ENCODE peak calls at places on chromosomes 13 and 19, in nine cellular contexts. J, O, P, T, B, A, K, S and F are unnamed samples.
A peak's percentile ranks its signal among the peaks of the same experiment; 100 is the strongest.

GRCh38 chr19:48739835-48740704 is at the start of gene RASIP1:
- DNase-seq in J (no peak), S (peak; percentile 11), P (no peak), B (no peak), O (no peak), K (no peak), T (no peak), A (no peak), F (no peak)

GRCh38 chr13:99311137-99311536 is 3.9 kb upstream of the GPR183 start:
- DNase-seq in P (peak; percentile 35), S (no peak), K (no peak), T (no peak), A (no peak), J (peak; percentile 61), B (peak; percentile 49), O (peak; percentile 65), F (no peak)

GRCh38 chr19:6481541-6482342 is at the start of gene DENND1C:
- DNase-seq in B (no peak), T (peak; percentile 35), S (peak; percentile 70), P (peak; percentile 61), K (no peak), A (no peak), J (peak; percentile 48), O (no peak), F (peak; percentile 89)

GRCh38 chr19:15869873-15870272 is 28.0 kb downstream of the CYP4F2 start:
- DNase-seq in O (no peak), A (no peak), T (no peak), P (no peak), S (no peak), J (no peak), K (no peak), B (no peak), F (no peak)

GRCh38 chr19:29549105-29550070 is 23.6 kb downstream of the VSTM2B start:
- DNase-seq in B (no peak), O (no peak), P (peak; percentile 12), T (no peak), K (no peak), A (no peak), J (no peak), S (no peak), F (no peak)

GRCh38 chr13:113027095-113027494 is 58.1 kb downstream of the MCF2L start:
- DNase-seq in O (no peak), P (no peak), A (no peak), K (no peak), J (no peak), T (no peak), S (no peak), B (no peak), F (no peak)

GRCh38 chr19:47778954-47779351 is 450 bp downstream of the SELENOW start:
- DNase-seq in K (no peak), S (peak; percentile 33), B (no peak), A (no peak), T (no peak), J (peak; percentile 58), P (no peak), O (peak; percentile 22), F (no peak)

GRCh38 chr19:14139944-14140343 is 3.6 kb upstream of the ASF1B start:
- DNase-seq in A (no peak), J (no peak), P (no peak), O (peak; percentile 87), T (no peak), S (peak; percentile 77), K (no peak), B (no peak), F (no peak)

GRCh38 chr19:18167975-18168645 is 5.5 kb upstream of the IFI30 start:
- DNase-seq in O (peak; percentile 47), T (peak; percentile 53), P (no peak), S (peak; percentile 67), B (peak; percentile 16), J (peak; percentile 62), K (no peak), A (no peak), F (peak; percentile 90)

GRCh38 chr13:114230575-114230974 is 4.1 kb upstream of the CDC16 start:
- DNase-seq in S (no peak), J (no peak), O (no peak), B (no peak), P (no peak), A (no peak), K (no peak), T (no peak), F (no peak)

GRCh38 chr13:34179481-34179880 is 361.5 kb downstream of the RFC3 start:
- DNase-seq in P (no peak), J (peak; percentile 23), S (peak; percentile 51), B (peak; percentile 7), O (no peak), K (peak; percentile 36), T (no peak), A (no peak), F (no peak)

GRCh38 chr19:24086974-24087595 is at the start of gene ZNF254:
- DNase-seq in T (peak; percentile 94), P (peak; percentile 97), B (peak; percentile 95), A (peak; percentile 96), J (peak; percentile 98), K (peak; percentile 92), O (peak; percentile 91), S (peak; percentile 97), F (peak; percentile 98)

DNA sequence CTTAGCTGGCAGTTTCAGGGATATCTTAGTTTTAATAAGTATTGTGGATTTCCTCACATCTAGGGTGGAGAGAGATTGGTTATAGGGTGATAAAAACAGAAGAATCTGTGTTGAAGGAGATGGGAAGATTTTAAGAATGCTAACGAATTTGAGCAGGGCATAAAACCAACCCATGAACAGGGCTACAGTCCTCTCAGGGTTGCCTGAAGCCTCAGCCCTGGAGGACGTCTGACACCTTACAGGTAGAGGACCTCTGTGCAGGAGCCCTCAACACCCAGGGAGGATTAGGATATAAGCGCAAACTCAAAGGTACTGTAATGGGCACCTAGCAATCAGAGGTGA is 461 bp upstream of the WASF3 start:
- DNase-seq in T (no peak), B (no peak), J (no peak), S (no peak), P (no peak), A (no peak), K (no peak), O (no peak), F (no peak)
- H3K9ac ChIP-seq in T (no peak overlapping the region), B (peak overlapping the region; percentile 51), J (no peak overlapping the region), S (no peak overlapping the region), P (no peak overlapping the region), A (no peak overlapping the region), K (no peak overlapping the region), O (peak overlapping the region; percentile 73), F (no peak overlapping the region)

GRCh38 chr19:4977299-4978174 is 8.6 kb downstream of the KDM4B start:
- DNase-seq in O (peak; percentile 92), B (peak; percentile 95), S (no peak), P (no peak), A (peak; percentile 90), J (peak; percentile 98), K (peak; percentile 95), T (no peak), F (no peak)
- H3K27ac ChIP-seq in O (peak overlapping the region; percentile 49), B (peak overlapping the region; percentile 81), S (no peak overlapping the region), P (no peak overlapping the region), A (peak overlapping the region; percentile 92), J (peak overlapping the region; percentile 94), K (peak overlapping the region; percentile 76), T (no peak overlapping the region), F (no peak overlapping the region)

GRCh38 chr13:67062160-67062559 is 168.0 kb downstream of the PCDH9 start:
- DNase-seq in B (no peak), T (no peak), J (no peak), A (peak; percentile 58), S (no peak), K (no peak), P (no peak), O (no peak), F (no peak)
- H3K4me2 ChIP-seq in B (no peak overlapping the region), T (no peak overlapping the region), J (no peak overlapping the region), A (no peak overlapping the region), S (no peak overlapping the region), K (no peak overlapping the region), P (no peak overlapping the region), O (no peak overlapping the region), F (no peak overlapping the region)

DNA sequence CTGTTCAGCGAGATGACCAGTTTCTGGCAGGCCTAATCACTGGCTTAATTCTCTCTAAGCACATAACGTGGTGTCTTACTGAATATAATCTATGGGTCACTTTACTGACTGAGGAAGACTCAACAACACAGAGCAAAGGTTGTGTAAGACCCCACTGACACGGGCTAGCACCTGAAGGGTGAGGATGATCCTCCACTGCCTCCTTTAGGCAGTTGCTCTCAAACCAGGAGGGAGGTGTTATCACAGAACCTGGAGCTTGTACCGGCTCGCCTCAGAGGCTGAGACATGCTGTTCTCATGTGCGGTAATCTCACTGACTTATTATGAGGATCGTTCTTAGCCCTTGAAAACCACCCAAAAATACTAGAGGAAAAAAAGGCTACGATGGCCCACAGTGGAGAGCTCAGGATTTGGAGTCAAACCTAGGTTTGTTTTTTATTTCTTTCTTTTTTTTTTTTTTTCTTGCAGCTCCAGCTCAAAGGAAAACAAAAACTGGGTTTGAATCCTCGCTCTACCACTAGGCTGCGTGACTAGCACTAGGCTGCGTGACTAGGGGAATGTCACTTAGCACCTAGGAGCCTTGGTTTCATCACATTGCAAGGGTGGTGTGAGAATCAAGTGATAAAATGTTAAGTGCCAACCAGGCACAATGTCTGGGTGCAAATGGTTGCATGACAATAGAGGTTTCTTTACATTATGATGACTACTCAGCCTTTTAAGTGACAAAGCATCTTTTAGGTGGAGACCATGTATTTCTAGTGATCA is 28.1 kb downstream of the RCBTB2 start:
- DNase-seq in B (no peak), P (peak; percentile 39), T (no peak), K (no peak), A (no peak), J (no peak), S (no peak), O (no peak), F (peak; percentile 44)
- H3K9ac ChIP-seq in B (no peak overlapping the region), P (no peak overlapping the region), T (no peak overlapping the region), K (no peak overlapping the region), A (no peak overlapping the region), J (no peak overlapping the region), S (no peak overlapping the region), O (no peak overlapping the region), F (peak overlapping the region; percentile 50)

DNA sequence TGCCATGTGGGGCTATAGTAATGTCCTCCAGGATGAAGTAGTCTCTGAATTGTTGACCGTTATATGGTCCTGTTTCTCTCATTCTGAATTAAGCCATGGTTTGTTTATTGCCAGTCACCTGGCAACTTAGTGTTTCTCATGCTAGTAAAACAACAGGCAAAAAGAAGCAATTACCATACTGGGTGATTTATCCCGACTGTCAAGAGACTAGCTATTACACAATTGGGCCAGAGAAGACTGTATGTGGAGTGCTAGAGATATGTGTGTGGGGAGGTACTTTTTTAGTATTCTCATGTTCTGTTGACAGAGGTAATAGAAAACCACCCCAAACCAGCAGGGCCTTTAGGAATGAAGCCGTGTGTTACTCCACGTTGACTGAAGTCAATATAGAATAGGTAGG is 258.2 kb downstream of the TDRD3 start:
- DNase-seq in O (peak; percentile 1), J (no peak), T (no peak), K (no peak), B (no peak), P (no peak), S (no peak), A (no peak), F (no peak)
- H3K27ac ChIP-seq in O (no peak overlapping the region), J (no peak overlapping the region), T (no peak overlapping the region), K (no peak overlapping the region), B (no peak overlapping the region), P (no peak overlapping the region), S (no peak overlapping the region), A (no peak overlapping the region), F (no peak overlapping the region)

GRCh38 chr13:27573265-27573664 is 47.1 kb downstream of the LNX2 start:
- DNase-seq in A (peak; percentile 27), T (peak; percentile 80), P (no peak), S (no peak), J (peak; percentile 9), B (peak; percentile 75), K (peak; percentile 27), O (peak; percentile 79), F (no peak)
- H3K4me2 ChIP-seq in A (no peak overlapping the region), T (peak overlapping the region; percentile 71), P (no peak overlapping the region), S (no peak overlapping the region), J (no peak overlapping the region), B (peak overlapping the region; percentile 34), K (peak overlapping the region; percentile 75), O (no peak overlapping the region), F (no peak overlapping the region)

GRCh38 chr19:1001538-1002166 is 1.4 kb downstream of the GRIN3B start:
- DNase-seq in B (no peak), S (peak; percentile 79), T (peak; percentile 41), O (peak; percentile 52), P (peak; percentile 74), A (no peak), J (peak; percentile 58), K (no peak), F (peak; percentile 82)
- H3K9ac ChIP-seq in B (no peak overlapping the region), S (no peak overlapping the region), T (no peak overlapping the region), O (no peak overlapping the region), P (no peak overlapping the region), A (no peak overlapping the region), J (no peak overlapping the region), K (no peak overlapping the region), F (no peak overlapping the region)